ENCODE peak calls at places on chromosomes 13 and 19, in six cellular contexts. One of them, this sample, is unnamed.

GRCh38 chr19:3849092-3849491 is 19.7 kb downstream of the ZFR2 start:
- DNase-seq in H1: no peak
- DNase-seq in HCT116: peak
- DNase-seq in GM12878: no peak
- DNase-seq in HepG2: peak
- DNase-seq in K562: peak
- DNase-seq in this sample: no peak

GRCh38 chr13:36329355-36329754 is 16.8 kb downstream of the SPART start:
- DNase-seq in H1: no peak
- DNase-seq in HCT116: no peak
- DNase-seq in GM12878: no peak
- DNase-seq in HepG2: no peak
- DNase-seq in K562: no peak
- DNase-seq in this sample: no peak

GRCh38 chr19:10152100-10152499 is 32.4 kb upstream of the EIF3G start:
- DNase-seq in H1: no peak
- DNase-seq in HCT116: no peak
- DNase-seq in GM12878: no peak
- DNase-seq in HepG2: no peak
- DNase-seq in K562: no peak
- DNase-seq in this sample: no peak

GRCh38 chr13:38417727-38418126 is 68.1 kb downstream of the UFM1 start:
- DNase-seq in H1: peak
- DNase-seq in HCT116: no peak
- DNase-seq in GM12878: no peak
- DNase-seq in HepG2: peak
- DNase-seq in K562: peak
- DNase-seq in this sample: peak

GRCh38 chr13:98207411-98207810 is 30.3 kb upstream of the RNF113B start:
- DNase-seq in H1: no peak
- DNase-seq in HCT116: no peak
- DNase-seq in GM12878: no peak
- DNase-seq in HepG2: no peak
- DNase-seq in K562: no peak
- DNase-seq in this sample: no peak

GRCh38 chr13:91154553-91154952 is 192.9 kb upstream of the MIR17HG start:
- DNase-seq in H1: no peak
- DNase-seq in HCT116: no peak
- DNase-seq in GM12878: no peak
- DNase-seq in HepG2: no peak
- DNase-seq in K562: no peak
- DNase-seq in this sample: no peak

GRCh38 chr19:524062-524674 is 7.4 kb upstream of the CDC34 start:
- DNase-seq in H1: no peak
- DNase-seq in HCT116: no peak
- DNase-seq in GM12878: no peak
- DNase-seq in HepG2: peak
- DNase-seq in K562: no peak
- DNase-seq in this sample: no peak

GRCh38 chr13:111325146-111325890 is 4.9 kb downstream of the TEX29 start:
- DNase-seq in H1: no peak
- DNase-seq in HCT116: no peak
- DNase-seq in GM12878: no peak
- DNase-seq in HepG2: no peak
- DNase-seq in K562: no peak
- DNase-seq in this sample: no peak

GRCh38 chr13:27808866-27809546 is 16.7 kb downstream of the GSX1 start:
- DNase-seq in H1: no peak
- DNase-seq in HCT116: no peak
- DNase-seq in GM12878: no peak
- DNase-seq in HepG2: no peak
- DNase-seq in K562: no peak
- DNase-seq in this sample: no peak

GRCh38 chr13:109255457-109255856 is 530.9 kb downstream of the IRS2 start:
- DNase-seq in H1: no peak
- DNase-seq in HCT116: no peak
- DNase-seq in GM12878: no peak
- DNase-seq in HepG2: no peak
- DNase-seq in K562: no peak
- DNase-seq in this sample: no peak

GRCh38 chr13:51673165-51673564 is 88.9 kb downstream of the WDFY2 start:
- DNase-seq in H1: no peak
- DNase-seq in HCT116: no peak
- DNase-seq in GM12878: no peak
- DNase-seq in HepG2: no peak
- DNase-seq in K562: no peak
- DNase-seq in this sample: no peak

GRCh38 chr13:67043901-67044300 is 186.2 kb downstream of the PCDH9 start:
- DNase-seq in H1: no peak
- DNase-seq in HCT116: no peak
- DNase-seq in GM12878: no peak
- DNase-seq in HepG2: no peak
- DNase-seq in K562: no peak
- DNase-seq in this sample: no peak

GRCh38 chr19:17686592-17687042 is 1.5 kb downstream of the UNC13A start:
- DNase-seq in H1: peak
- DNase-seq in HCT116: peak
- DNase-seq in GM12878: no peak
- DNase-seq in HepG2: no peak
- DNase-seq in K562: peak
- DNase-seq in this sample: no peak

GRCh38 chr19:17687141-17687856 is 855 bp downstream of the UNC13A start:
- DNase-seq in H1: peak
- DNase-seq in HCT116: no peak
- DNase-seq in GM12878: no peak
- DNase-seq in HepG2: no peak
- DNase-seq in K562: no peak
- DNase-seq in this sample: no peak

GRCh38 chr19:17688853-17689595 is 870 bp upstream of the UNC13A start:
- DNase-seq in H1: peak
- DNase-seq in HCT116: no peak
- DNase-seq in GM12878: no peak
- DNase-seq in HepG2: no peak
- DNase-seq in K562: no peak
- DNase-seq in this sample: no peak

GRCh38 chr19:17686027-17686511 is 2.1 kb downstream of the UNC13A start:
- DNase-seq in H1: no peak
- DNase-seq in HCT116: no peak
- DNase-seq in GM12878: no peak
- DNase-seq in HepG2: no peak
- DNase-seq in K562: peak
- DNase-seq in this sample: no peak

GRCh38 chr19:17687857-17688784 is at the start of gene UNC13A:
- DNase-seq in H1: peak
- DNase-seq in HCT116: no peak
- DNase-seq in GM12878: no peak
- DNase-seq in HepG2: no peak
- DNase-seq in K562: peak
- DNase-seq in this sample: no peak
- H3K4me3 ChIP-seq in H1: peak
- H3K4me3 ChIP-seq in HCT116: peak
- H3K4me3 ChIP-seq in GM12878: no peak
- H3K4me3 ChIP-seq in HepG2: no peak
- H3K4me3 ChIP-seq in K562: peak
- H3K4me3 ChIP-seq in this sample: peak

GRCh38 chr13:102726430-102726829 is 31.6 kb upstream of the METTL21C start:
- DNase-seq in H1: no peak
- DNase-seq in HCT116: no peak
- DNase-seq in GM12878: no peak
- DNase-seq in HepG2: peak
- DNase-seq in K562: no peak
- DNase-seq in this sample: no peak
- TF ChIP-seq ZNF274 in H1: no peak
- TF ChIP-seq ZNF274 in HCT116: no peak
- TF ChIP-seq ZNF274 in GM12878: no peak
- TF ChIP-seq ZNF274 in HepG2: no peak
- TF ChIP-seq ZNF274 in K562: no peak
- TF ChIP-seq ZNF274 in this sample: no peak

DNA sequence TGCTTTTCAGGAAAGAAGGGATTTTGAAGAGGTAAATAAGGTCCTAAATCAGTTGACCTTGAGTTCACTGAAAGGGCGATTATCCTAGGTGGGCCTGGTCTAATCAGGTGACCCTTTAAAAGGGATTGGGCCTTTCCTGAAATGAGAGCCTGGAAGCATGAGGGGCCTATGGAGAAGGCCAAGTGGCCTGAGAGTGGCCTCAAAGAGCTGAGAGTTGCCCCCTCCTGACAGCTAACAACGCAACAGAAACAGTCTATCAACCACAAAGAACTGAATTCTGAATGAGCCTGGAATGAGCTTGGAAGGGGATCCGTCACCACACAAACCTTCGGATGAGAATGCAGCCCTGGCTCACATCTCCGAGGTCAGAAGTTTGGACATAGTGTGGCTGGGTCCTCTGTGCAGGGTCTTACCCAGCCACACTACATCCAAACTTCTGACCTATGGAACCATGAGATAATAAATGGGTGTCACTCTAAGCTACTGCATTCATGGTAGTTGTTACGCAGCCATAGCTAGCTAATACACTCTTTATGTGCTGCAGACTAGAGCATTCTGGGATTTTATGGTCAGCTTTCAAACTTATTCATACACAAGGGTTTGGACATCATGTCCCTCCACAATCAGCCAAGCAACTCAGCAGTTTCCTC is 72.0 kb downstream of the GNG7 start:
- DNase-seq in H1: no peak
- DNase-seq in HCT116: no peak
- DNase-seq in GM12878: no peak
- DNase-seq in HepG2: no peak
- DNase-seq in K562: no peak
- DNase-seq in this sample: no peak
- H3K4me3 ChIP-seq in H1: no peak
- H3K4me3 ChIP-seq in HCT116: no peak
- H3K4me3 ChIP-seq in GM12878: no peak
- H3K4me3 ChIP-seq in HepG2: no peak
- H3K4me3 ChIP-seq in K562: no peak
- H3K4me3 ChIP-seq in this sample: no peak

GRCh38 chr13:42808572-42808971 is 27.2 kb downstream of the FAM216B start:
- DNase-seq in H1: no peak
- DNase-seq in HCT116: no peak
- DNase-seq in GM12878: no peak
- DNase-seq in HepG2: no peak
- DNase-seq in K562: no peak
- DNase-seq in this sample: no peak
- TF ChIP-seq ZNF274 in H1: no peak
- TF ChIP-seq ZNF274 in HCT116: no peak
- TF ChIP-seq ZNF274 in GM12878: no peak
- TF ChIP-seq ZNF274 in HepG2: no peak
- TF ChIP-seq ZNF274 in K562: no peak
- TF ChIP-seq ZNF274 in this sample: no peak

GRCh38 chr13:106566682-106567420 is 1.1 kb downstream of the ARGLU1 start:
- DNase-seq in H1: no peak
- DNase-seq in HCT116: no peak
- DNase-seq in GM12878: no peak
- DNase-seq in HepG2: peak
- DNase-seq in K562: no peak
- DNase-seq in this sample: peak

GRCh38 chr13:106567421-106568224 is at the start of gene ARGLU1:
- DNase-seq in H1: peak
- DNase-seq in HCT116: no peak
- DNase-seq in GM12878: peak
- DNase-seq in HepG2: peak
- DNase-seq in K562: peak
- DNase-seq in this sample: peak

GRCh38 chr13:106568225-106569003 is 477 bp upstream of the ARGLU1 start:
- DNase-seq in H1: no peak
- DNase-seq in HCT116: peak
- DNase-seq in GM12878: no peak
- DNase-seq in HepG2: peak
- DNase-seq in K562: no peak
- DNase-seq in this sample: no peak

GRCh38 chr13:106562301-106562700 is 5.6 kb downstream of the ARGLU1 start:
- DNase-seq in H1: no peak
- DNase-seq in HCT116: no peak
- DNase-seq in GM12878: no peak
- DNase-seq in HepG2: no peak
- DNase-seq in K562: no peak
- DNase-seq in this sample: no peak

DNA sequence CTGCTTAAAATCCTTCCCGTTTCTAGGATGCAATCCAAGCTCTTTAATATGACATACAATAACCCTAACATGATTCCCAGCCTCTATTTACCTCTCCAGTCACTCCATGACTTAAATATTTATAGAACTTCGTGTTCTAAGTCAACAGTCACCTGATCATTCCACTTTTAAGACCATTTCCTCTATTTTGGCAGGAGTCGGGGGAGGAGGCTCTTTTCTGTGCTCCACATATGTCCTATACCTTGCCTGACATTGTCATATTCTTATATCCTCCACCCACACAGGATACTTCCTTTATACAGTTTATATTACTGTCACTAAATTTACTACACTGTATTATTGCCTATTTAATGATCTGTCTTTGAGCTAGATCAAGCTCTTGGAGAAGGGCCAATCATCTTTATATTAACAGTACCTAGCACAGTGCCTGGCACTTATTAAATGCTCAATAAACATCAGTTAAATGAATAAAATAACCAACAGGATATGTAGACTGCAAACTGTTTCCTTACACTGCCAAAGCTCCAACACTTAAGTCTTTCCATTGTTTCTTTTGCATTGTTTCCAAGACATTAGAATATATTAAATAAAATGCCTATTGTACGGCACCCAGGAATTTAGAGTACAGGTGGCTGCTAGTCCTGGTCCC is 2.7 kb downstream of the ARGLU1 start:
- DNase-seq in H1: no peak
- DNase-seq in HCT116: no peak
- DNase-seq in GM12878: no peak
- DNase-seq in HepG2: no peak
- DNase-seq in K562: no peak
- DNase-seq in this sample: no peak
- H3K4me3 ChIP-seq in H1: peak
- H3K4me3 ChIP-seq in HCT116: no peak
- H3K4me3 ChIP-seq in GM12878: peak
- H3K4me3 ChIP-seq in HepG2: peak
- H3K4me3 ChIP-seq in K562: peak
- H3K4me3 ChIP-seq in this sample: peak

GRCh38 chr19:48737360-48737998 is 2.9 kb downstream of the RASIP1 start:
- DNase-seq in H1: no peak
- DNase-seq in HCT116: no peak
- DNase-seq in GM12878: no peak
- DNase-seq in HepG2: no peak
- DNase-seq in K562: peak
- DNase-seq in this sample: no peak

GRCh38 chr19:48740705-48741030 is 258 bp upstream of the RASIP1 start:
- DNase-seq in H1: no peak
- DNase-seq in HCT116: no peak
- DNase-seq in GM12878: no peak
- DNase-seq in HepG2: no peak
- DNase-seq in K562: no peak
- DNase-seq in this sample: no peak

GRCh38 chr19:48739400-48739825 is 997 bp downstream of the RASIP1 start:
- DNase-seq in H1: no peak
- DNase-seq in HCT116: no peak
- DNase-seq in GM12878: no peak
- DNase-seq in HepG2: no peak
- DNase-seq in K562: peak
- DNase-seq in this sample: no peak

GRCh38 chr19:48739835-48740704 is at the start of gene RASIP1:
- DNase-seq in H1: no peak
- DNase-seq in HCT116: no peak
- DNase-seq in GM12878: no peak
- DNase-seq in HepG2: no peak
- DNase-seq in K562: no peak
- DNase-seq in this sample: no peak

GRCh38 chr19:48738557-48739399 is 1.6 kb downstream of the RASIP1 start:
- DNase-seq in H1: peak
- DNase-seq in HCT116: peak
- DNase-seq in GM12878: peak
- DNase-seq in HepG2: peak
- DNase-seq in K562: peak
- DNase-seq in this sample: peak
- TF ChIP-seq ZNF274 in H1: no peak
- TF ChIP-seq ZNF274 in HCT116: no peak
- TF ChIP-seq ZNF274 in GM12878: no peak
- TF ChIP-seq ZNF274 in HepG2: peak
- TF ChIP-seq ZNF274 in K562: no peak
- TF ChIP-seq ZNF274 in this sample: no peak

This sample was measured in NT2/D1.